ENCODE peak calls at places on chromosome 1, in four cellular contexts. I, K, D and Z are unnamed samples.

GRCh38 chr1:101139130-101139529 is 97.7 kb upstream of the S1PR1 start:
- DNase-seq in I (no peak), K (no peak), D (peak; percentile 37), Z (no peak)

GRCh38 chr1:80919426-80919825 is 881.3 kb upstream of the ADGRL2 start:
- DNase-seq in I (no peak), K (no peak), D (no peak), Z (no peak)

GRCh38 chr1:219555802-219556201 is 57.1 kb downstream of the ZC3H11B start:
- DNase-seq in I (peak; percentile 33), K (no peak), D (no peak), Z (no peak)

GRCh38 chr1:163174524-163175437 is 27.9 kb downstream of the RGS5 start:
- DNase-seq in I (peak; percentile 26), K (no peak), D (peak; percentile 77), Z (peak; percentile 53)

GRCh38 chr1:157359309-157360020 is 192.8 kb downstream of the FCRL5 start:
- DNase-seq in I (no peak), K (no peak), D (no peak), Z (peak; percentile 12)

GRCh38 chr1:236058141-236058626 is 6.7 kb downstream of the NID1 start:
- DNase-seq in I (no peak), K (peak; percentile 83), D (peak; percentile 10), Z (no peak)

GRCh38 chr1:240435996-240436566 is 175.9 kb downstream of the GREM2 start:
- DNase-seq in I (no peak), K (no peak), D (no peak), Z (no peak)

GRCh38 chr1:222073307-222073995 is 331.6 kb upstream of the DUSP10 start:
- DNase-seq in I (no peak), K (no peak), D (no peak), Z (no peak)

GRCh38 chr1:192620096-192620495 is 15.9 kb upstream of the RGS13 start:
- DNase-seq in I (no peak), K (no peak), D (no peak), Z (no peak)

GRCh38 chr1:166836733-166837132 is 2.5 kb upstream of the POGK start:
- DNase-seq in I (no peak), K (no peak), D (no peak), Z (no peak)

GRCh38 chr1:2236695-2237677 is 8.9 kb downstream of the SKI start:
- DNase-seq in I (no peak), K (no peak), D (no peak), Z (no peak)

GRCh38 chr1:41537788-41538351 is 53.4 kb upstream of the EDN2 start:
- DNase-seq in I (no peak), K (no peak), D (peak; percentile 82), Z (no peak)

GRCh38 chr1:80250573-80251168 is 1244.1 kb upstream of the ADGRL4 start:
- DNase-seq in I (no peak), K (no peak), D (no peak), Z (no peak)

GRCh38 chr1:227317541-227318002 is 720 bp downstream of the CDC42BPA start:
- DNase-seq in I (peak; percentile 62), K (no peak), D (peak; percentile 84), Z (peak; percentile 67)

GRCh38 chr1:223320959-223321358 is 43.0 kb downstream of the SUSD4 start:
- DNase-seq in I (no peak), K (no peak), D (no peak), Z (no peak)

DNA sequence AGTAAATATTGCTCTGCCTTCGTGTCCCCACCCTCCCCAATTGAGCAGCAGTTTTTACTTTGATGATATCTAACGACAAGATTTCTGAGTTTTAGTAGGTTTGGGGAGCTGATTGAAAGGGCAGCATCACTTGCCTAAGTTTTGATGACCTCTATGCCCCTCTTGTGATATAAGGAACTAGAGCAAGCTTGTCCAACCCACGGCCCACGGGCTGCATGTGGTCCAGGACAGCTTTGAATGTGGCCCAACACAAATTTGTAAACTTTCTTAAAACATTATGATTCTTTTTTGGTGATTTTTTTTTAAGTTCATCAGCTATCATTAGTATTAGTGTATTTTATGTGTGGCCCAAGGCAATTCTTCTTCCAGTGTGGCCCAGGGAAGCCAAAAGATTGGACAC is 1.6 kb downstream of the CNIH4 start:
- DNase-seq in I (no peak), K (no peak), D (no peak), Z (peak; percentile 46)
- H3K4me3 ChIP-seq in I (peak overlapping the region; percentile 62), K (peak overlapping the region; percentile 85), D (no peak overlapping the region), Z (peak overlapping the region; percentile 88)

GRCh38 chr1:103783944-103784377 is 34.3 kb downstream of the AMY1C start:
- DNase-seq in I (no peak), K (peak; percentile 13), D (no peak), Z (no peak)
- TF ChIP-seq MYC in I (no peak), K (no peak), D (no peak), Z (no peak)

GRCh38 chr1:65003316-65003664 is 36.9 kb upstream of the JAK1 start:
- DNase-seq in I (no peak), K (no peak), D (no peak), Z (no peak)
- H3K4me3 ChIP-seq in I (peak overlapping the region; percentile 70), K (no peak overlapping the region), D (peak overlapping the region; percentile 13), Z (peak overlapping the region; percentile 44)

GRCh38 chr1:175839678-175840669 is 96.6 kb upstream of the TNR start:
- DNase-seq in I (no peak), K (no peak), D (peak; percentile 7), Z (peak; percentile 81)
- TF ChIP-seq MYC in I (no peak), K (no peak), D (no peak), Z (no peak)

DNA sequence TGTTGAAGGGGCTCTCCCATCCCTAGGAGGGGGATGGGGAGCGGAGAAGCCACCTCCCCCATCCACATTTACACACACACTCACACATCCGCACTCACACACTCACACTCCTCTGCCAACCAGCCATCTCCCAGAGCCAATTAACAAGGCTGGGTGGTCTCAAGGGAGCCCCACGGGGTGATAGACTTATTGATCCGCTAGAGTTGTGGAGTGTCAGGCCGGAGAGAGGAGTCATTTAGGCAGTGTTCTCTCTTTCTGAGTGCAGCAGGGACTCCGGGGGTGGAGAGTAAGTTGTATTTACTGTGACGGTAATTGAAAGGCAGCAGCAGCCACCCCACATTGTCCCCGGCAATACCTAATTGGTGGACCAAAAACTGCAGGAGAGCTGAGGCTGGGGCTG is 61.6 kb downstream of the KLHDC7A start:
- DNase-seq in I (no peak), K (no peak), D (no peak), Z (no peak)
- H3K4me3 ChIP-seq in I (no peak overlapping the region), K (no peak overlapping the region), D (no peak overlapping the region), Z (no peak overlapping the region)

GRCh38 chr1:51709951-51710350 is 93.1 kb downstream of the OSBPL9 start:
- DNase-seq in I (no peak), K (no peak), D (no peak), Z (no peak)

GRCh38 chr1:51708911-51709760 is 92.2 kb downstream of the OSBPL9 start:
- DNase-seq in I (no peak), K (no peak), D (no peak), Z (no peak)

GRCh38 chr1:51699376-51699775 is 82.5 kb downstream of the OSBPL9 start:
- DNase-seq in I (no peak), K (no peak), D (no peak), Z (no peak)

DNA sequence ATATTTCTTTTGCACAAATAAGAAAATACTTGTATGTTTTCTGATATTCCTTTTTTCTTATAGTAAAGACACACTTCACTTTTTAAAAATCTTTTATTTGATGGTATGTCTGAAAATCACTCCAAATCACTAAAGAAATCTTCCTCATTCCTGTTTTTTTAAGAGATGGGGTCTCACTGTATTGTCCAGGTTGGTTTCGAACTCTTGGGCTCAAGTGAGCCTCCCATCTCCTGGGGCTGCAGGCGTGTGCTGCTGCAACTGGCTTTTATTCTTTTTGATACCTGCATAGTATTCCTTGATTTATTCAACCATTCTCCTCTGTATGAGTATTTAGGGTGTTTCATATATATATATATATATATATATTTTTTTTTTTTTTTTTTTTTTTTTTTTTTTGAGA is 88.1 kb downstream of the OSBPL9 start:
- DNase-seq in I (no peak), K (no peak), D (no peak), Z (no peak)
- TF ChIP-seq MYC in I (no peak), K (no peak), D (no peak), Z (no peak)

DNA sequence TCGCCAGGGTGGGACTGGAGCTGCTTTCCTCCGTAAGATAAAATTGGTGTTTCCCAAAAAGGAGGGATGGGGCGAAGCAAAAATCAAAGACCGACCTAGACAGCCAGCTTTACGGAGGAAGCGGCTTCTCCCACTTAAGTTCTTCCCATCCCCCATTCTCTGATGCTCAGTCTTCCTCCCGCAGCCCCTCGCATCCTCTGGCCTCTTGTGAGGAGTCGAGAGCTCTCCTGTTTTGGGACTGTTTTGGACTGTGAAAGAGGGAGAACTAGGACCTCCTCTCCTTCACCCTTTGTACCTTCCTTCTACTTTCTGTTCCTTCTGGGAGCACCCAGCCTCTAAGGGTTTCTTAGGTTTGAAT is 633 bp downstream of the CTTNBP2NL start:
- DNase-seq in I (no peak), K (no peak), D (peak; percentile 47), Z (peak; percentile 13)
- H3K4me3 ChIP-seq in I (peak overlapping the region; percentile 98), K (peak overlapping the region; percentile 97), D (peak overlapping the region; percentile 86), Z (peak overlapping the region; percentile 69)

GRCh38 chr1:113543110-113543509 is 152.8 kb downstream of the MAGI3 start:
- DNase-seq in I (no peak), K (no peak), D (no peak), Z (no peak)

GRCh38 chr1:113545210-113545609 is 154.9 kb downstream of the MAGI3 start:
- DNase-seq in I (no peak), K (no peak), D (no peak), Z (no peak)

GRCh38 chr1:113541108-113541507 is 150.8 kb downstream of the MAGI3 start:
- DNase-seq in I (no peak), K (no peak), D (no peak), Z (no peak)

GRCh38 chr1:113540328-113540727 is 150.0 kb downstream of the MAGI3 start:
- DNase-seq in I (no peak), K (no peak), D (no peak), Z (no peak)

GRCh38 chr1:113542221-113542701 is 151.9 kb downstream of the MAGI3 start:
- DNase-seq in I (no peak), K (no peak), D (peak; percentile 24), Z (peak; percentile 3)
- TF ChIP-seq MYC in I (no peak), K (no peak), D (no peak), Z (no peak)

DNA sequence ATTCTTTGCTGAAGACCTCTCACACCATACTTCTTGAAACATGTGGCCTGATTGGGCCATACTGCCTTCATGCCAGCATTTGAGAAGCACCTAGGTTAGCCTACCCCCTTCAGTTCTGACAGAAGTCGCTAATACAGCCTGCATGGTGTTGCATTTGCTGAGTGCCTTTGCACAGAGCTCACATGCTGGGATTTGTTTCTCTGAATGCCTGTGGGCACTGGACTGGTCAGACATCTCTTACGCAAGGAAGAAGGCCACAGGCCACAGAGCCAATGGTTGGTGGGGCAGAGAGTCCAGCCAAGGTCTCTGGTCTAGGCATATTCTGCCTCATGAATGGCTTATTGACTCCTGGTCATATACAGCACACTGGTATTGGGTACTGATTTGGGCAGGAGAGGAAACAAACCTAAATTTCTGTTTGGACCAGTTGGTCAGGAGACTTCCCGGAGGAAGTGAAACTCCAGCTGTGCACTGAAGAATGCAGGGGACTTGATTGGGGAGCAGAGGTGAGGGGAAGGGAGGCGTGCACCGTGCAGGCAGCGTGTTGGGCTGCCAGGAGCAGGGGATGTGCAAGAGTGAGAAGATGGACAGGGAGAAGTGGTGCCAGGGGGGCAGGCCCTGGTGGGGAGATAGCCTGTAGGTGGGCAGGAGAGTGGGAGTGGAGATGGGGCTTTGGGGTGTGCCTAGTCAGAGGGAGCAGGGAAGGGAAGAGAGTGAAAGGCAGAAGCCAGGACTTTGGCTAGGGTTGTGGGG is 18.1 kb downstream of the URB2 start:
- DNase-seq in I (no peak), K (no peak), D (no peak), Z (peak; percentile 25)
- H3K4me3 ChIP-seq in I (no peak overlapping the region), K (no peak overlapping the region), D (no peak overlapping the region), Z (no peak overlapping the region)

GRCh38 chr1:153565529-153566374 is at the start of gene S100A2:
- DNase-seq in I (peak; percentile 88), K (peak; percentile 39), D (peak; percentile 84), Z (peak; percentile 59)
- TF ChIP-seq MYC in I (no peak), K (no peak), D (no peak), Z (no peak)